ENCODE peak calls at places on chromosomes 16 and 17, in four cellular contexts. Q is SK-N-SH, Z is K562, X is GM12878. H is an unnamed sample.

GRCh38 chr17:80523054-80523744 is 21.4 kb upstream of the RPTOR start:
- DNase-seq in Q (no peak), Z (no peak), X (no peak), H (no peak)

GRCh38 chr17:52170963-52171572 is 12.6 kb upstream of the CA10 start:
- DNase-seq in X (no peak), Q (peak; percentile 59), Z (no peak), H (peak; percentile 20)

GRCh38 chr16:870856-871561 is 70.5 kb upstream of the GNG13 start:
- DNase-seq in Q (no peak), X (no peak), Z (no peak), H (no peak)

GRCh38 chr17:60229189-60229802 is 79.5 kb downstream of the CA4 start:
- DNase-seq in Z (no peak), Q (no peak), X (no peak), H (no peak)

GRCh38 chr17:38418069-38418692 is 10.1 kb upstream of the ARHGAP23 start:
- DNase-seq in Z (no peak), Q (no peak), X (no peak), H (no peak)

GRCh38 chr17:4920351-4921048 is 11.6 kb upstream of the GP1BA start:
- DNase-seq in Z (no peak), Q (no peak), X (no peak), H (no peak)

GRCh38 chr16:50259334-50260205 is 6.8 kb upstream of the ADCY7 start:
- DNase-seq in X (no peak), Z (no peak), Q (peak; percentile 53), H (no peak)

GRCh38 chr17:83100853-83101391 is 21.5 kb downstream of the METRNL start:
- DNase-seq in Q (no peak), X (no peak), Z (no peak), H (no peak)

GRCh38 chr17:1882836-1883235 is 53.0 kb downstream of the RPA1 start:
- DNase-seq in X (no peak), Z (peak; percentile 18), Q (peak; percentile 49), H (peak; percentile 41)

GRCh38 chr16:54062361-54063346 is 223.9 kb downstream of the IRX3 start:
- DNase-seq in Q (no peak), X (no peak), Z (no peak), H (no peak)

GRCh38 chr17:44557653-44558285 is 485 bp downstream of the FZD2 start:
- DNase-seq in Z (no peak), X (no peak), Q (peak; percentile 79), H (peak; percentile 62)

GRCh38 chr17:48024149-48025039 is 13.2 kb downstream of the COPZ2 start:
- DNase-seq in X (no peak), Z (no peak), Q (no peak), H (peak; percentile 52)

GRCh38 chr16:4847774-4848587 is 700 bp downstream of the UBN1 start:
- DNase-seq in X (no peak), Z (no peak), Q (peak; percentile 71), H (peak; percentile 33)

GRCh38 chr17:58236394-58236793 is 2.0 kb upstream of the LPO start:
- DNase-seq in Z (no peak), Q (no peak), X (no peak), H (no peak)

GRCh38 chr17:17028059-17028877 is 14.0 kb upstream of the MPRIP start:
- DNase-seq in X (no peak), Q (peak; percentile 30), Z (peak; percentile 87), H (peak; percentile 77)

GRCh38 chr17:58583486-58583885 is 69.0 kb upstream of the MTMR4 start:
- DNase-seq in X (no peak), Q (no peak), Z (no peak), H (no peak)

GRCh38 chr17:40779181-40779909 is 3.0 kb downstream of the KRT27 start:
- DNase-seq in Z (no peak), X (no peak), Q (no peak), H (peak; percentile 35)

GRCh38 chr16:70805380-70805779 is 4.4 kb upstream of the VAC14 start:
- DNase-seq in X (no peak), Z (no peak), Q (no peak), H (no peak)

GRCh38 chr16:85139888-85140339 is 27.6 kb upstream of the CIBAR2 start:
- DNase-seq in Q (no peak), Z (no peak), X (no peak), H (no peak)

GRCh38 chr17:76997981-76998531 is 129.9 kb downstream of the MGAT5B start:
- DNase-seq in Z (no peak), X (peak; percentile 71), Q (peak; percentile 12), H (no peak)

GRCh38 chr17:68355093-68355492 is 63.8 kb downstream of the ARSG start:
- DNase-seq in X (no peak), Q (no peak), Z (no peak), H (no peak)

GRCh38 chr17:9768381-9768934 is 22.9 kb downstream of the DHRS7C start:
- DNase-seq in Z (peak; percentile 21), X (no peak), Q (peak; percentile 45), H (no peak)

GRCh38 chr16:4414187-4414909 is 2.0 kb downstream of the CORO7 start:
- DNase-seq in Q (no peak), X (peak; percentile 98), Z (peak; percentile 8), H (no peak)

GRCh38 chr16:48538746-48539484 is 71.1 kb downstream of the N4BP1 start:
- DNase-seq in Z (peak; percentile 37), Q (peak; percentile 59), X (no peak), H (peak; percentile 56)

GRCh38 chr17:49457564-49458535 is 37.2 kb upstream of the NGFR start:
- DNase-seq in X (no peak), Z (no peak), Q (no peak), H (no peak)

GRCh38 chr16:22008215-22009142 is 568 bp downstream of the MOSMO start:
- DNase-seq in X (no peak), Q (peak; percentile 65), Z (no peak), H (peak; percentile 52)

GRCh38 chr17:43011728-43012472 is 5.3 kb downstream of the IFI35 start:
- DNase-seq in Q (no peak), X (no peak), Z (no peak), H (no peak)

GRCh38 chr16:68478526-68479249 is 30.4 kb upstream of the SMPD3 start:
- DNase-seq in Z (no peak), Q (no peak), X (no peak), H (no peak)

DNA sequence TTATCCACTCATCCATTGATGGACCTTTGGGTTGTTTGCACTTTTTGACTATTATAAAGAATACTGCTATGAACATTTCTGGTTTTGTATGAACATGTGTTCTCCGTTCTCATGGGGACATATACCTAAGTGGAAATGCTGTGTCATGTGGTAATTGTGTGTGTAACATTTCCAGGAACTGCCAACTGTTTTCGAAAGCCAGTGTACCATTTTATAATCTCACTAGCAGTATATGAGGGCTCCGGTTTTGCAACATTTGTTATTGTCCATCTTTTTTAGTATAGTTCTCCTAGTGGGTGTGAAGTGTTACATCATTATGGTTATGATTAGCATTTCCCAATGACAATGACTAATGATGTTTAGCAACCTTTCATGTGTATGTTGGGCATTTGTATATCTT is 5.1 kb upstream of the TRIM25 start:
- DNase-seq in Z (no peak), Q (no peak), X (no peak), H (no peak)
- TF ChIP-seq USF1 in Z (no peak), Q (no peak), X (no peak), H (no peak)

GRCh38 chr16:57394444-57394843 is 10.1 kb upstream of the CCL17 start:
- DNase-seq in Q (no peak), X (no peak), Z (no peak), H (no peak)
- TF ChIP-seq USF2 in Q (no peak), X (no peak), Z (no peak), H (no peak)

DNA sequence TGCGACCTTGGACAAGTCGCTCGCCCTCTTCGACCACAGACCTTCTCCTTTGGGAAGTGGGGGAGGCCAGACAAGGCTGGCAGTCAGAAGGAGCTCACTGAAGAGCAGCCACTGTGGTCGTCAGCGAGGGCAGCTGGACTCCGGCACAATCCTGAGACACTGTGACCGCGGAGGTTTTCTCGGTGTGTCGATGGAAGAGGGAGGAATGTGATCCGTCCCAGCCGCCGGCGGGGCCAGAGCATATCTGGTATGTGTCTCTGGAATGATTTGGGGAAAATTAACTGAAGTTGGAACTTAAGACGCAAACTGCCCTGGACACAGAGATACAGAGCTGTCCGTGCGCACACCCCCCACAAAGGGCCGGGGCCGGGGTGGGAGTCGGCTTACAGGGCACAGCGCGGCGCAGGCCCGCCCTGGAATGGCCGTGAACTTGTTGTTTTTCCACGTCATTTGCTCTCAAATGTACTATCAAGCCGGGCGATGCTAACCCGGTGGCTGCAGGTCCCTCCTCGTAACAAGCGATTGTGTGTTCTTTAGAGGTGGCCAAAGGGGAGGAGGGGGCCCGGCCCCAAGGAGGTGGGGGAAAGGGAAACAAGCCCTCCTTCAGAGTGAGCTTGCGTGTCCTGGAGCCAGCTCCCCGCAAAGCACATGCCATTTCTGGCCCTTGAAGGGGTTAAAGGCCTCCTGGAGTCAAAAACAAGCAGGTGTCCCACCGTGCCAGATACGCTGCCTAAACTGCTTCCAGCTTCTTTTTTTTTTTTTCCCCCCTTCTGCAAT is 412 bp upstream of the WFIKKN2 start:
- DNase-seq in Z (no peak), X (no peak), Q (no peak), H (no peak)
- TF ChIP-seq USF1 in Z (no peak), X (no peak), Q (no peak), H (no peak)

DNA sequence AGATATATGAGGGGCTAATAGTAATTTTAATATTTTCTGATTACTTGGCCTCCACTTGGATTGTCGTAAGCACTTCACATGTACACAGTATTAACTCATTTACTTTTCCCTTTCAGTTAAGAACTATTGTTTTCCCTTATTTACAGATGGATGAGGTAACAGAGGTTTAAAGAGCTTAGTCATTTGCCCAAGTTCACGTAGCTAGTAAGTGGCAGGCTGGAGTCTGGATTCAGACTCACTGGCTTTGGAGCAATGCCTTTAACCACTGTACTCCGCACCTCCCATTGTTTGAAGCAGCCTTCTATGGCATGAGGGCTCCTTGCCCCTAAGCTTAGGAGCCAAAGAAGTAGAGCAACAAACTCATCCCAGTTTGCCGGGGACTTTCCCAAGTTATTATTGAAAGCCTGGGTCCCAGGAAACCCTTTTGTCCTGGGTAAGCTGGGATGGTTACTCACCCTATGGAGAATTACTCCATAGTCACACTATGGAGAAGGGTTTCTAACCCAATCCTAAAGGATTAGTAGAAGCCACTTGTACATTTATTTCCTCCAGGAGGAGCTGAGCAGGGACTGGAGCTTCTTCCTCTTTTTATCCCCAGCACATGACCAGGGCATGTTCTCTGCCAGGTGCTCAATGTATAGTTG is 12.3 kb downstream of the FOXL1 start:
- DNase-seq in Q (no peak), Z (no peak), X (no peak), H (no peak)
- TF ChIP-seq USF2 in Q (no peak), Z (no peak), X (no peak), H (no peak)

DNA sequence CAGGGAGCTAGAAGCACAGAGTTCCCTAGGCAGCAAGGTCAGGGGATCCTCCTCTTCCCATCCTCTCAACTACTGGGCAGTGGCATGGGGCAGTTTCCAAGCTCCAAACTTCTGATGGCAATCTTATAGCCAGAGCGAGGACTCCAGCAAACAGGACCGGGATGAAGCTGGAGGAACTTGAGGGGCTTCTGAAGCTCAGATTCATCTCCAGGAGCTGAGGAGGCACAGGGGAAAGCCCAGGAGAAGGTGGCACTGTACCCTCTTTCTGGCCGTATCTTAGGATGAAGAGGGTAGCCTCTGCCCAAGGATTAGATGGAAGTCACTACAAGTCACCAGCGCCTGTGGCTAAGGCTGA is 50.0 kb upstream of the RPL38 start:
- DNase-seq in Q (no peak), Z (no peak), X (no peak), H (no peak)
- TF ChIP-seq USF1 in Q (no peak), Z (no peak), X (no peak), H (no peak)

GRCh38 chr17:78020717-78021108 is 62.2 kb downstream of the TNRC6C start:
- DNase-seq in Z (no peak), Q (no peak), X (peak; percentile 4), H (no peak)
- TF ChIP-seq USF2 in Z (no peak), Q (no peak), X (no peak), H (no peak)